ENCODE peak calls at places on chromosomes 4 and X, in ten cellular contexts. J, W, Y, Q, O, P, R, M, X and E are unnamed samples.

GRCh38 chr4:150890246-150890645 is 124.8 kb downstream of the LRBA start:
- DNase-seq in J (no peak), W (no peak), Y (no peak), Q (no peak), O (no peak), P (no peak), R (no peak), M (no peak), X (no peak), E (no peak)

GRCh38 chr4:38344929-38345328 is 319.1 kb upstream of the KLF3 start:
- DNase-seq in J (no peak), W (no peak), Y (no peak), Q (no peak), O (no peak), P (no peak), R (no peak), M (no peak), X (no peak), E (no peak)

GRCh38 chr4:25180524-25181131 is 20.4 kb upstream of the SEPSECS start:
- DNase-seq in J (no peak), W (peak), Y (no peak), Q (peak), O (no peak), P (peak), R (peak), M (no peak), X (peak), E (peak)

GRCh38 chr4:80431203-80431602 is 95.7 kb downstream of the CFAP299 start:
- DNase-seq in J (no peak), W (no peak), Y (no peak), Q (no peak), O (no peak), P (no peak), R (no peak), M (no peak), X (no peak), E (no peak)

GRCh38 chr4:140556372-140557085 is 12.2 kb downstream of the UCP1 start:
- DNase-seq in J (no peak), W (peak), Y (no peak), Q (no peak), O (no peak), P (no peak), R (no peak), M (no peak), X (no peak), E (no peak)

GRCh38 chr4:2320152-2320551 is 58.2 kb upstream of the MXD4 start:
- DNase-seq in J (no peak), W (no peak), Y (no peak), Q (no peak), O (no peak), P (no peak), R (no peak), M (no peak), X (no peak), E (no peak)

GRCh38 chr4:81589191-81589720 is 117.5 kb upstream of the RASGEF1B start:
- DNase-seq in J (no peak), W (no peak), Y (no peak), Q (no peak), O (no peak), P (no peak), R (no peak), M (no peak), X (no peak), E (no peak)

GRCh38 chr4:105059337-105059736 is 87.3 kb upstream of the TET2 start:
- DNase-seq in J (no peak), W (no peak), Y (no peak), Q (no peak), O (no peak), P (no peak), R (no peak), M (no peak), X (no peak), E (no peak)

GRCh38 chr4:181308476-181309170 is 934.6 kb upstream of the TENM3 start:
- DNase-seq in J (no peak), W (no peak), Y (no peak), Q (peak), O (no peak), P (no peak), R (no peak), M (no peak), X (no peak), E (no peak)

GRCh38 chr4:186061919-186062318 is 7.0 kb upstream of the TLR3 start:
- DNase-seq in J (no peak), W (no peak), Y (no peak), Q (no peak), O (no peak), P (no peak), R (no peak), M (no peak), X (no peak), E (no peak)

GRCh38 chr4:171718069-171718468 is 95.1 kb upstream of the GALNTL6 start:
- DNase-seq in J (no peak), W (no peak), Y (no peak), Q (no peak), O (no peak), P (no peak), R (no peak), M (no peak), X (no peak), E (no peak)

GRCh38 chr4:3223986-3224748 is 24.8 kb upstream of the MSANTD1 start:
- DNase-seq in J (no peak), W (no peak), Y (no peak), Q (no peak), O (no peak), P (no peak), R (no peak), M (no peak), X (no peak), E (no peak)

GRCh38 chrX:19990519-19991349 is at the start of gene BCLAF3:
- DNase-seq in J (peak), W (peak), Y (peak), Q (peak), O (peak), P (peak), R (peak), M (peak), X (peak), E (peak)

GRCh38 chrX:41293269-41293668 is 40.7 kb upstream of the DDX3X start:
- DNase-seq in J (no peak), W (no peak), Y (no peak), Q (no peak), O (no peak), P (no peak), R (peak), M (no peak), X (peak), E (no peak)

GRCh38 chr4:91064157-91064853 is 937.1 kb downstream of the CCSER1 start:
- DNase-seq in J (no peak), W (no peak), Y (peak), Q (peak), O (no peak), P (no peak), R (peak), M (no peak), X (no peak), E (peak)

GRCh38 chr4:24594887-24595286 is 10.5 kb upstream of the DHX15 start:
- DNase-seq in J (no peak), W (no peak), Y (no peak), Q (no peak), O (no peak), P (no peak), R (no peak), M (no peak), X (no peak), E (peak)

GRCh38 chrX:104172121-104172520 is 5.9 kb downstream of the FAM199X start:
- DNase-seq in J (no peak), W (no peak), Y (no peak), Q (no peak), O (no peak), P (no peak), R (no peak), M (no peak), X (no peak), E (no peak)

GRCh38 chr4:65623509-65623908 is 46.8 kb downstream of the EPHA5 start:
- DNase-seq in J (no peak), W (no peak), Y (no peak), Q (no peak), O (no peak), P (no peak), R (peak), M (no peak), X (no peak), E (no peak)

GRCh38 chr4:162894387-162894786 is 272.3 kb downstream of the NAF1 start:
- DNase-seq in J (no peak), W (no peak), Y (no peak), Q (no peak), O (no peak), P (no peak), R (no peak), M (no peak), X (no peak), E (no peak)

GRCh38 chrX:13360146-13360545 is 40.3 kb upstream of the ATXN3L start:
- DNase-seq in J (no peak), W (no peak), Y (no peak), Q (peak), O (no peak), P (peak), R (no peak), M (no peak), X (no peak), E (no peak)

GRCh38 chr4:145061325-145061920 is 36.6 kb downstream of the ANAPC10 start:
- DNase-seq in J (no peak), W (no peak), Y (no peak), Q (peak), O (no peak), P (peak), R (peak), M (no peak), X (no peak), E (peak)

GRCh38 chr4:105894570-105895323 is 524 bp upstream of the NPNT start:
- DNase-seq in J (no peak), W (no peak), Y (peak), Q (peak), O (no peak), P (peak), R (peak), M (no peak), X (no peak), E (peak)